ENCODE peak calls at places on chromosomes 7 and 10, in four cellular contexts. O is stomach, U is heart left ventricle, E is HepG2. N is an unnamed sample.

GRCh38 chr7:29921404-29922010 is 68.1 kb downstream of the SCRN1 start:
- DNase-seq in O (peak), U (peak), E (peak), N (peak)

GRCh38 chr7:88115258-88116195 is 104.3 kb downstream of the SRI start:
- DNase-seq in O (no peak), U (no peak), E (no peak), N (no peak)

GRCh38 chr10:20048161-20048560 is 231.9 kb downstream of the PLXDC2 start:
- DNase-seq in O (no peak), U (no peak), E (no peak), N (no peak)

GRCh38 chr7:35422715-35423114 is 168.8 kb upstream of the TBX20 start:
- DNase-seq in O (no peak), U (no peak), E (no peak), N (no peak)

GRCh38 chr7:101237206-101238067 is at the start of gene CLDN15:
- DNase-seq in O (no peak), U (peak), E (peak), N (peak)

GRCh38 chr7:150940446-150941102 is 37.5 kb downstream of the KCNH2 start:
- DNase-seq in O (no peak), U (no peak), E (no peak), N (no peak)

GRCh38 chr10:86077871-86078638 is 288.5 kb downstream of the GRID1 start:
- DNase-seq in O (peak), U (no peak), E (no peak), N (no peak)

GRCh38 chr7:149690688-149691446 is 82.5 kb downstream of the ZNF467 start:
- DNase-seq in O (no peak), U (peak), E (peak), N (no peak)

GRCh38 chr10:50993817-50994251 is 80.5 kb upstream of the PRKG1 start:
- DNase-seq in O (no peak), U (peak), E (no peak), N (no peak)

GRCh38 chr7:6257602-6258001 is 14.8 kb downstream of the CYTH3 start:
- DNase-seq in O (no peak), U (no peak), E (no peak), N (no peak)

GRCh38 chr10:23980054-23980453 is 228.9 kb upstream of the KIAA1217 start:
- DNase-seq in O (no peak), U (no peak), E (no peak), N (no peak)

GRCh38 chr10:32471232-32471631 is 25.3 kb downstream of the CCDC7 start:
- DNase-seq in O (no peak), U (no peak), E (no peak), N (no peak)

GRCh38 chr10:108970016-108970415 is 953.3 kb downstream of the XPNPEP1 start:
- DNase-seq in O (no peak), U (no peak), E (no peak), N (no peak)

GRCh38 chr10:63521389-63522128 is at the start of gene REEP3:
- DNase-seq in O (peak), U (peak), E (peak), N (peak)

GRCh38 chr10:36612436-36612835 is 513.0 kb upstream of the ANKRD30A start:
- DNase-seq in O (no peak), U (no peak), E (no peak), N (no peak)

GRCh38 chr10:6056411-6057135 is 5.6 kb downstream of the IL2RA start:
- DNase-seq in O (peak), U (no peak), E (no peak), N (no peak)

GRCh38 chr10:106981461-106981850 is 183.1 kb downstream of the SORCS1 start:
- DNase-seq in O (no peak), U (no peak), E (no peak), N (no peak)

GRCh38 chr10:131838921-131839320 is 61.9 kb upstream of the PPP2R2D start:
- DNase-seq in O (no peak), U (no peak), E (no peak), N (peak)

GRCh38 chr7:151727579-151728285 is 149.2 kb downstream of the PRKAG2 start:
- DNase-seq in O (peak), U (peak), E (no peak), N (no peak)

GRCh38 chr10:84567133-84567532 is 238.7 kb downstream of the CCSER2 start:
- DNase-seq in O (no peak), U (no peak), E (no peak), N (no peak)

GRCh38 chr10:86968271-86968993 is at the start of gene ADIRF:
- DNase-seq in O (peak), U (peak), E (no peak), N (no peak)

GRCh38 chr7:101870361-101871062 is 53.1 kb downstream of the CUX1 start:
- DNase-seq in O (peak), U (no peak), E (peak), N (no peak)

GRCh38 chr7:3010161-3010560 is 33.5 kb downstream of the CARD11 start:
- DNase-seq in O (no peak), U (no peak), E (no peak), N (no peak)

GRCh38 chr7:91459539-91459938 is 195.3 kb downstream of the FZD1 start:
- DNase-seq in O (no peak), U (no peak), E (no peak), N (no peak)

GRCh38 chr7:143882020-143882610 is 19.9 kb downstream of the TCAF1 start:
- DNase-seq in O (no peak), U (peak), E (peak), N (peak)

GRCh38 chr10:110495731-110496552 is 1.8 kb upstream of the DUSP5 start:
- DNase-seq in O (peak), U (no peak), E (no peak), N (peak)

GRCh38 chr10:77836299-77836820 is 90.2 kb downstream of the DLG5 start:
- DNase-seq in O (peak), U (peak), E (no peak), N (peak)

GRCh38 chr10:133455196-133455595 is 1.5 kb downstream of the SCART1 start:
- DNase-seq in O (no peak), U (no peak), E (no peak), N (no peak)

GRCh38 chr7:80139179-80139578 is 4.5 kb downstream of the GNAI1 start:
- DNase-seq in O (no peak), U (no peak), E (no peak), N (no peak)

GRCh38 chr7:4638781-4639575 is 43.1 kb upstream of the FOXK1 start:
- DNase-seq in O (no peak), U (no peak), E (no peak), N (no peak)

GRCh38 chr10:103679096-103679790 is 176.1 kb downstream of the SH3PXD2A start:
- DNase-seq in O (no peak), U (no peak), E (no peak), N (no peak)

GRCh38 chr10:97176226-97176625 is 9.5 kb downstream of the SLIT1 start:
- DNase-seq in O (no peak), U (no peak), E (no peak), N (no peak)

GRCh38 chr7:919924-920341 is 34.5 kb downstream of the ADAP1 start:
- DNase-seq in O (peak), U (peak), E (no peak), N (peak)

GRCh38 chr7:114789161-114789560 is 132.7 kb upstream of the MDFIC start:
- DNase-seq in O (no peak), U (no peak), E (no peak), N (no peak)

GRCh38 chr7:148515728-148516715 is 74.5 kb upstream of the C7orf33 start:
- DNase-seq in O (no peak), U (no peak), E (no peak), N (no peak)

GRCh38 chr10:22253578-22253882 is 35.7 kb upstream of the EBLN1 start:
- DNase-seq in O (no peak), U (peak), E (no peak), N (no peak)

GRCh38 chr10:14153570-14154055 is 177.1 kb downstream of the FRMD4A start:
- DNase-seq in O (no peak), U (peak), E (no peak), N (no peak)

GRCh38 chr10:73647211-73647874 is 6.1 kb upstream of the MYOZ1 start:
- DNase-seq in O (peak), U (peak), E (no peak), N (peak)

DNA sequence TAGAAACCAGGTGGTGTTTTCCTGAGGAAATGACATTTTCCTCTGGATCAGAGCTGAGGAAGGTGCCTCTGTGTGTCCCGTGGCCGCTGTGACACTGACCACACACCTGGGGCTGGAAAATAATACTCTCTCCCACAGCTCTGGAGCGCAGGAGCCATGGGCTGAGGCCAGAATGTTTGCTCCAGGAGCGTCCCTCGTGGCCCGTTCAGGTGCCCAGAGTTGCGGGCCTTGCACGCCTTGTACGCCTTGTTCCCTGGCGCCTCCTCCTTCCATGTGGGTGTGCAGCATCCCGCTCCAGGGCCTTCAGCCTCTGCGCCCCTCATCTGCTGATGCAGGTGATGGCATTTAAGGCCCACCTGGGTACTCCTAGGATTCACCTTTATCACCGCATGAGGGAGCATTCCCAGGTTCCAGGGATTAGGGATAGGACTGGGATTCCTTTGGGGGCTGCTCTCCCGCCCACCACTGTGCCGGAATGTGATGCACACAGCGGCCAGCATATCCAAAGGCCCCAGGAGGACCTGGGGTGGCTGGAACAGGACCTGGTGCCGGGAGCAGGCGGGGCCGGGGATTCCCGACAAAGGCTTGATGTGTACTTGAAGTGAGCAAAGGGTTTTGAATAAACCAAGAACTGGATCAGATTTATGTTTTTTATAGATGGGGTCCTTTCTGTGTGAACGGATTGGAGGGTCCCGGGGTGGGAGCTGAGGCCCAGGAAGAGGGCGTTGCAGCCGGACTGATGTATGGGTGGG is 44.0 kb downstream of the PITRM1 start:
- DNase-seq in O (no peak), U (no peak), E (no peak), N (no peak)
- TF ChIP-seq POLR2A in O (no peak), U (no peak), E (no peak), N (no peak)

GRCh38 chr10:123140983-123141390 is 5.2 kb downstream of the HMX3 start:
- DNase-seq in O (no peak), U (no peak), E (no peak), N (no peak)

GRCh38 chr10:123140164-123140982 is 4.6 kb downstream of the HMX3 start:
- DNase-seq in O (no peak), U (no peak), E (no peak), N (no peak)

GRCh38 chr10:123139165-123139520 is 3.4 kb downstream of the HMX3 start:
- DNase-seq in O (no peak), U (no peak), E (no peak), N (no peak)

GRCh38 chr10:123141791-123142700 is 5.9 kb upstream of the HMX2 start:
- DNase-seq in O (no peak), U (no peak), E (no peak), N (no peak)

DNA sequence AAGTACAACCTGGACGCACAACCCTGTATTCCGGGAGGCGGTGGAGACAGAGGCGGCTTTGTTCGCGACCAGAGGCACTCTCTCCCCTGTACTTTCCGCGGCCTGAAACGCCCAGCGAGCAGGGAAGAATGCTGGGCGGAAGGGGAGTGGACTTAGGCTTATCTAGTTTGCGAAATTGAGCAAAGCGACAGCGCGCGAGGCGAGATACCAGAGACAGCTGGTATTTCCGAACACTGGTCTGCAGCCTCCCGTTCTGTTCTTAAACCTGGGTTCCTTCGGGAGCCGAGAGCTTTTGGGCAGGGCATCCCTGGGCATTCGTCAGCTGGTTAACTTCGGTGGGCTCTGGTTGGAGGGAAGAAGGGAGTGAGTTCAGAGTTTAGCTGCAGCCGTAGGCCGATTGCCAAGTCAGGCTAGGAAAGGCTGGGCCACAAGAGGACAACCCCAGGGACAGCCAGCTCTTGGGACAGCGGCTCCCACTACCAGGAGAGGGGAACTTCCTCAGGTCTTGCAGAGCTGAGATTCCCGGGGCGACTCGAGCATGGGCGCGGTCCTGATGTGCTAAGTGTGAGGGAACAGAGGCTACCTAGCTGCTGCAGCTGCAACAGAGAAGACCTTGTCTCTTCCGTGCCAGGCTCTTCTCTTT is 3.9 kb downstream of the HMX3 start:
- DNase-seq in O (peak), U (no peak), E (peak), N (no peak)
- TF ChIP-seq POLR2A in O (no peak), U (no peak), E (no peak), N (no peak)

GRCh38 chr7:116499168-116500070 is at the start of gene CAV2:
- DNase-seq in O (peak), U (peak), E (no peak), N (peak)
- TF ChIP-seq POLR2A in O (no peak), U (peak), E (no peak), N (peak)

GRCh38 chr10:99921948-99922347 is 87.8 kb downstream of the DNMBP start:
- DNase-seq in O (no peak), U (no peak), E (no peak), N (no peak)

GRCh38 chr10:99917963-99918825 is 91.6 kb downstream of the DNMBP start:
- DNase-seq in O (no peak), U (peak), E (no peak), N (peak)

GRCh38 chr10:99920486-99920885 is 89.3 kb downstream of the DNMBP start:
- DNase-seq in O (peak), U (no peak), E (no peak), N (no peak)

GRCh38 chr10:99924451-99924850 is 85.3 kb downstream of the DNMBP start:
- DNase-seq in O (no peak), U (no peak), E (no peak), N (no peak)

DNA sequence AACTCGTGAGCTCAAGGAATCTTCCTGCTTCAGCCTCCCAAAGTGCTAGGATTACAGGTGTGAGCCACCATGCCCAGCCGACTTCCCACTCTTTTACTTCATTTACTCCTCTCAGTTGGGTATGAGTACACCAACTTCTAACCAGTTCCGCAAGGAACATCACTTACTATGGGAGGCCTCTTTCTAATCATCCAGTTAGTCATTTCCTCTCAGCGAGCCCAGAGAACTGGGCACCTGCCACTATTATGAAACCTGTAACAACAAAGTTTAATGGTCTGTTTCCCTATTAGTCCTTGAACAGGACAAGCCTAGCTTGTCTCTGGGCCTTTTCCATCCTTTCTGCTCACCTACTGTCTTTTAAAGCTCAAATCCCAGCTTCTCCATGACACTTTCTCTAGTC is 88.8 kb downstream of the DNMBP start:
- DNase-seq in O (no peak), U (no peak), E (no peak), N (no peak)
- TF ChIP-seq POLR2A in O (no peak), U (no peak), E (no peak), N (no peak)

DNA sequence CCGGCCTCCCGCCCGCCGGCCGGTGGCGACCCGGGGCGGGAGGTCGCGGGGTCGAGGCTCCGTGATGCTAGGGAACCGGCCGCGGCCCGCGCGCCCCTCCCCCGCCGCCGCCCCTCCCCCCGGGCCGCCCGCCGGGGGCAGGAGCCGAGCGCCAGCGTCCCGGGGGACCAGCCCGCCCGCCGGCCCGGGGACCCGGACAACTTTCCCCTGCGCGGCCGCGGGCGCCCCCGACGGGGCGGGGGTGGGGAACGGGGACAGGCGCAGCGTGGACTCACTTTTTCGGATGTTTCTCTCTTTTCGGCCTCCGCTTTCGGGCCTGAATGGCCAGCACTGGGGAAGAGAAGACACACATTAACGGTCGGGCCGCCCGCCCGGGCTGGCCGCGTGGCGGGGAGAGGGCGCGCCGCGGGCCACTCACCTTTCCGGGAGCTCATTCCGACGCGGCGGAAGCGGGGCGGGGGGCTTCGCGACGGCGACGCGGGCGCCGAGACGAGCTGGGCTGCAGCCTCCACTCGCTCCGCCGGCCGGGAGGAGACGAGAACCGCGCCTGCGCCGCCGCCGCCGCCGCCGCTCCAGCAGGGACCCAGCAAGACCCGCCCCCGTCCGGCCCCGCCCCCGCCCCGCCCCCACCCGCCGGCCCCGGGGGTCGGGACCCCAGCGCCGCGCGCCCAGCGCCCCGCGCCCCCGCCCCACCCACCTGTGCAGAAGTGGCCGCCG is at the start of gene SRPK2:
- DNase-seq in O (peak), U (peak), E (peak), N (peak)
- TF ChIP-seq POLR2A in O (no peak), U (peak), E (peak), N (no peak)

GRCh38 chr7:155640629-155641028 is 3.8 kb upstream of the RBM33 start:
- DNase-seq in O (no peak), U (no peak), E (no peak), N (no peak)
- TF ChIP-seq POLR2A in O (no peak), U (no peak), E (peak), N (no peak)

DNA sequence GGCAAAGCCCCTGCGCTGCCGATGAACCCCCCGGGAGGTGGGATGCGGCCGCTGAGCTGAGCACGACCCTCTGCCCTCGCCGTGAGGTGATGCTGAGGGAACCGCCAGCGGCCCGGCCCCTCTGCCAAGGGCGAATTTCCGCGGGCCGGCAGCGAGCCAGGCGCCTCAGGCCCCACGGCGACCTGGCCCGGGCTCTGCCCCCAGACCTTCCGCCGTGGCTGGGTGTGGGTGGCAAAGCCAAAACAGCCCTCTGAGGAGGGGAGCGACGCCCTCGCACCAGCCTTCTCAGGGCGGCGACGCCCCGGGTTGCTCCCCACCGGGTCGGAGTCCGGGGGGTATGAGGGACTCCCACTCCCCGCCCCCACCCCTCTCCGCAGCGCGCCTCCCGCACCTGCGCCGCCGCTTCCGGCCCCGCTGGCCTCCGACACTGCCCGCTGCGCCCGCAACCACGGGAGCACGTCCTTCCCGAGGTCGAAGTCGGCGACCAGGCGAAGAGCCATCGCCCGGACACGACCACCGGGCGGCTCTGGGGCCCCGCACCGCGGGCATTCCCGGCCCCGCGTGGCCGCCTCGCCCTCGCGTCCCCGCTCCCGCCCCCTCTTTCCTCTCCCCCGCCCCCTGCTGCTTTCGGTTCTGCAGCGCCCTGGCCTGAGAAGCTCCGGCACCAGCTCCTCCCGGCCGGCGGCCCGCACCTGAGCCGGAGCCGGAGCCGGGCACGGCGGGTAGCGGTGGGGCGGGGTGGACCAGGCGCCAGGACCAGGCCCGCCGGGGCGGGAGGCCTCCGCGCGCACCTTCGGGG is at the start of gene GSAP:
- DNase-seq in O (peak), U (peak), E (no peak), N (peak)
- TF ChIP-seq POLR2A in O (no peak), U (no peak), E (peak), N (peak)

DNA sequence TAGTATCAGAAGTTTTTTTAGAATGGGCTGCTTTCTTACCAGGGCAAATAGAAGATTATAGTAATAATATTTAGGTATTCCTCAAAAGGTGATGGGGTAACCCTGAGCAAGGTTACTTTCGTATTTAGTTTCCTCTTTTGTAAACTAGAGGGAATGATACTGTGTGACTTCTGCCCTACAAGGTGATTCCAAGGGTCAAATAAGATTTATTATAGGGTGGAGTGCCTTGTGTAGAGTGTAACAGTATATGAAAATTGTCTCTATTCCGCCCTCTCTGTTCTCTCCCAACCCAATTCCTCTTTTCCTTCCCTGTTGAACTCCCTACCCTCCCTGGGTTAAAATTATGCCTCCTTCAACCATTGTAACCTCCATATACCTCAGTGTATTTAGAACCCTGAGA is 5.3 kb downstream of the SLC35G1 start:
- DNase-seq in O (no peak), U (no peak), E (no peak), N (no peak)
- TF ChIP-seq POLR2A in O (no peak), U (no peak), E (no peak), N (no peak)